ENCODE peak calls at places on chromosomes 2 and 18, in six cellular contexts. One of them, this sample, is unnamed.

GRCh38 chr2:27932396-27932795 is 41.9 kb downstream of the BABAM2 start:
- DNase-seq in HepG2: peak; percentile 59
- DNase-seq in GM12878: no peak
- DNase-seq in K562: no peak
- DNase-seq in GM23338: no peak
- DNase-seq in H1: no peak
- DNase-seq in this sample: no peak

GRCh38 chr2:11977766-11978524 is 231.5 kb downstream of the LPIN1 start:
- DNase-seq in HepG2: no peak
- DNase-seq in GM12878: no peak
- DNase-seq in K562: no peak
- DNase-seq in GM23338: no peak
- DNase-seq in H1: no peak
- DNase-seq in this sample: no peak

GRCh38 chr2:160431441-160431840 is 62.2 kb downstream of the RBMS1 start:
- DNase-seq in HepG2: no peak
- DNase-seq in GM12878: no peak
- DNase-seq in K562: no peak
- DNase-seq in GM23338: no peak
- DNase-seq in H1: no peak
- DNase-seq in this sample: no peak

GRCh38 chr2:172082105-172082943 is 3.0 kb upstream of the DLX1 start:
- DNase-seq in HepG2: no peak
- DNase-seq in GM12878: no peak
- DNase-seq in K562: no peak
- DNase-seq in GM23338: peak; percentile 64
- DNase-seq in H1: no peak
- DNase-seq in this sample: no peak

GRCh38 chr2:192749606-192750200 is 555.0 kb upstream of the TMEFF2 start:
- DNase-seq in HepG2: peak; percentile 9
- DNase-seq in GM12878: no peak
- DNase-seq in K562: no peak
- DNase-seq in GM23338: peak; percentile 56
- DNase-seq in H1: no peak
- DNase-seq in this sample: no peak

GRCh38 chr2:133417410-133417809 is 150.9 kb downstream of the NCKAP5 start:
- DNase-seq in HepG2: peak; percentile 9
- DNase-seq in GM12878: no peak
- DNase-seq in K562: no peak
- DNase-seq in GM23338: no peak
- DNase-seq in H1: no peak
- DNase-seq in this sample: no peak

GRCh38 chr2:120394764-120395163 is 48.8 kb downstream of the INHBB start:
- DNase-seq in HepG2: no peak
- DNase-seq in GM12878: no peak
- DNase-seq in K562: no peak
- DNase-seq in GM23338: no peak
- DNase-seq in H1: no peak
- DNase-seq in this sample: no peak

GRCh38 chr2:68438455-68439303 is 28.4 kb downstream of the FBXO48 start:
- DNase-seq in HepG2: no peak
- DNase-seq in GM12878: no peak
- DNase-seq in K562: no peak
- DNase-seq in GM23338: no peak
- DNase-seq in H1: no peak
- DNase-seq in this sample: no peak

GRCh38 chr2:233907627-233908026 is 9.5 kb upstream of the TRPM8 start:
- DNase-seq in HepG2: no peak
- DNase-seq in GM12878: no peak
- DNase-seq in K562: no peak
- DNase-seq in GM23338: no peak
- DNase-seq in H1: no peak
- DNase-seq in this sample: no peak

GRCh38 chr2:175180701-175181103 is 808 bp downstream of the ATP5MC3 start:
- DNase-seq in HepG2: peak; percentile 58
- DNase-seq in GM12878: no peak
- DNase-seq in K562: peak; percentile 74
- DNase-seq in GM23338: peak; percentile 56
- DNase-seq in H1: no peak
- DNase-seq in this sample: peak; percentile 24

GRCh38 chr2:98025481-98026037 is 29.8 kb upstream of the TMEM131 start:
- DNase-seq in HepG2: no peak
- DNase-seq in GM12878: no peak
- DNase-seq in K562: no peak
- DNase-seq in GM23338: no peak
- DNase-seq in H1: no peak
- DNase-seq in this sample: no peak

GRCh38 chr2:238811293-238811692 is 36.6 kb upstream of the TWIST2 start:
- DNase-seq in HepG2: no peak
- DNase-seq in GM12878: no peak
- DNase-seq in K562: no peak
- DNase-seq in GM23338: no peak
- DNase-seq in H1: no peak
- DNase-seq in this sample: no peak

GRCh38 chr2:191738003-191738402 is 60.1 kb downstream of the NABP1 start:
- DNase-seq in HepG2: no peak
- DNase-seq in GM12878: no peak
- DNase-seq in K562: no peak
- DNase-seq in GM23338: no peak
- DNase-seq in H1: no peak
- DNase-seq in this sample: no peak

GRCh38 chr2:113895301-113895700 is 5.4 kb downstream of the ACTR3 start:
- DNase-seq in HepG2: no peak
- DNase-seq in GM12878: no peak
- DNase-seq in K562: no peak
- DNase-seq in GM23338: no peak
- DNase-seq in H1: no peak
- DNase-seq in this sample: no peak

GRCh38 chr18:53790817-53791216 is 433.7 kb downstream of the MBD2 start:
- DNase-seq in HepG2: no peak
- DNase-seq in GM12878: no peak
- DNase-seq in K562: no peak
- DNase-seq in GM23338: no peak
- DNase-seq in H1: no peak
- DNase-seq in this sample: no peak

GRCh38 chr2:157265825-157266224 is 8.3 kb downstream of the GALNT5 start:
- DNase-seq in HepG2: no peak
- DNase-seq in GM12878: no peak
- DNase-seq in K562: no peak
- DNase-seq in GM23338: no peak
- DNase-seq in H1: no peak
- DNase-seq in this sample: no peak

GRCh38 chr2:17076535-17076934 is 410.9 kb upstream of the CYRIA start:
- DNase-seq in HepG2: no peak
- DNase-seq in GM12878: no peak
- DNase-seq in K562: no peak
- DNase-seq in GM23338: no peak
- DNase-seq in H1: no peak
- DNase-seq in this sample: no peak

GRCh38 chr2:223941579-223942277 is 3.4 kb downstream of the WDFY1 start:
- DNase-seq in HepG2: no peak
- DNase-seq in GM12878: peak; percentile 73
- DNase-seq in K562: no peak
- DNase-seq in GM23338: no peak
- DNase-seq in H1: no peak
- DNase-seq in this sample: no peak

GRCh38 chr18:32847719-32848118 is 74.9 kb upstream of the KLHL14 start:
- DNase-seq in HepG2: no peak
- DNase-seq in GM12878: no peak
- DNase-seq in K562: no peak
- DNase-seq in GM23338: peak; percentile 79
- DNase-seq in H1: no peak
- DNase-seq in this sample: peak; percentile 50

GRCh38 chr2:168097431-168097830 is 150.0 kb downstream of the STK39 start:
- DNase-seq in HepG2: no peak
- DNase-seq in GM12878: no peak
- DNase-seq in K562: no peak
- DNase-seq in GM23338: no peak
- DNase-seq in H1: no peak
- DNase-seq in this sample: no peak

GRCh38 chr2:120684691-120685402 is 50.8 kb upstream of the GLI2 start:
- DNase-seq in HepG2: no peak
- DNase-seq in GM12878: no peak
- DNase-seq in K562: no peak
- DNase-seq in GM23338: no peak
- DNase-seq in H1: no peak
- DNase-seq in this sample: no peak

GRCh38 chr18:26091047-26091630 is 726 bp upstream of the SS18 start:
- DNase-seq in HepG2: peak; percentile 54
- DNase-seq in GM12878: peak; percentile 51
- DNase-seq in K562: peak; percentile 79
- DNase-seq in GM23338: peak; percentile 54
- DNase-seq in H1: no peak
- DNase-seq in this sample: peak; percentile 42

GRCh38 chr18:23479829-23480505 is 23.3 kb upstream of the RMC1 start:
- DNase-seq in HepG2: no peak
- DNase-seq in GM12878: no peak
- DNase-seq in K562: no peak
- DNase-seq in GM23338: no peak
- DNase-seq in H1: no peak
- DNase-seq in this sample: no peak

GRCh38 chr2:21422050-21422449 is 298.3 kb downstream of the TDRD15 start:
- DNase-seq in HepG2: peak; percentile 23
- DNase-seq in GM12878: no peak
- DNase-seq in K562: peak; percentile 24
- DNase-seq in GM23338: peak; percentile 79
- DNase-seq in H1: peak; percentile 94
- DNase-seq in this sample: peak; percentile 90

GRCh38 chr18:79556829-79557585 is 122.6 kb upstream of the CTDP1 start:
- DNase-seq in HepG2: no peak
- DNase-seq in GM12878: no peak
- DNase-seq in K562: no peak
- DNase-seq in GM23338: no peak
- DNase-seq in H1: no peak
- DNase-seq in this sample: no peak

GRCh38 chr2:238570926-238571325 is 144.2 kb downstream of the ASB1 start:
- DNase-seq in HepG2: no peak
- DNase-seq in GM12878: no peak
- DNase-seq in K562: no peak
- DNase-seq in GM23338: no peak
- DNase-seq in H1: no peak
- DNase-seq in this sample: no peak

GRCh38 chr2:381181-381580 is 93.3 kb upstream of the ALKAL2 start:
- DNase-seq in HepG2: no peak
- DNase-seq in GM12878: no peak
- DNase-seq in K562: no peak
- DNase-seq in GM23338: no peak
- DNase-seq in H1: no peak
- DNase-seq in this sample: no peak

GRCh38 chr2:64391940-64392339 is 62.0 kb upstream of the LGALSL start:
- DNase-seq in HepG2: peak; percentile 63
- DNase-seq in GM12878: no peak
- DNase-seq in K562: no peak
- DNase-seq in GM23338: no peak
- DNase-seq in H1: no peak
- DNase-seq in this sample: no peak

GRCh38 chr2:151796774-151797173 is 31.4 kb downstream of the ARL5A start:
- DNase-seq in HepG2: peak; percentile 43
- DNase-seq in GM12878: no peak
- DNase-seq in K562: no peak
- DNase-seq in GM23338: no peak
- DNase-seq in H1: no peak
- DNase-seq in this sample: no peak

GRCh38 chr2:119826370-119826961 is 66.7 kb downstream of the PTPN4 start:
- DNase-seq in HepG2: peak; percentile 54
- DNase-seq in GM12878: no peak
- DNase-seq in K562: peak; percentile 42
- DNase-seq in GM23338: peak; percentile 82
- DNase-seq in H1: no peak
- DNase-seq in this sample: peak; percentile 34

GRCh38 chr2:108542071-108542470 is 7.8 kb downstream of the LIMS1 start:
- DNase-seq in HepG2: no peak
- DNase-seq in GM12878: no peak
- DNase-seq in K562: no peak
- DNase-seq in GM23338: no peak
- DNase-seq in H1: no peak
- DNase-seq in this sample: no peak

DNA sequence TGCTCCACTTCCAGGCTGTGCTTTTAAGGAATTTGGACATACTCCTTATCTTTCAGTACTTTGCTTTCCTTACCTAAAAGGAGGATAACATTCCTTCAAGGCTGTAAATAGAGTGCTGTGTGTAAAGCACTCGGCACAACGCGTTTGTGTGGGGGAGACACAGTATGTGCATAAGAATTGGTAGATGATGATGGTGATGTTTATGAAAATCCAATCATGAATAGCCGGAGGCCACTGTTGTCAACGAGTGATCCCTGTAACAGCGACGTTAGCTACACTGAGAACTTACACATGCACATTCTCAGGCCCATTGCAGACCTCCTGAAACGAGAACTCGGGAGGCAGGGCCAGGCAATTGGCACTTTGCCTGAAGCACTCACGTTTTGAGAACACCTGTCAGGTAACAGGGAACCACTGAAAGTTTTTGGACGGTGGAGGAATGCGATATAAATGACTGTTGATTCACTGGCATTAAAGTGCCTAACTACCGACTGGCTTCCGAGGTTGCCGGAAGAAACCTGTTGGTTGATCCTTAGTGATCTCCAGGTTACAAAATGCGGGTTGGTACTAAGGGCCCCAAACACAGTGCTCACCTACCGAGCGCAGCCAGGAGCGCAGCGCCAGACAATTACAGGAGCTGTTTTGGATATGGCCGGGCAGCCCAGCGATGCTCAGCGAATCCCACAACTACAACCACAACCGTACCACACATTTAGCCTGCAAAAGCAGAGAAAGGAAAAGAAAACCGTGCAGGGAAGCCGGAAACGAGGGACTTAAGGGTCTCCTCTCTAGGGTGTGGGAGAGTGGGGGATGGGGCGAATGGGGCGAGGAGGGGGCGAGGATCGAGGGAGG is 1.0 kb upstream of the MAP4K4 start:
- DNase-seq in HepG2: no peak
- DNase-seq in GM12878: no peak
- DNase-seq in K562: no peak
- DNase-seq in GM23338: peak; percentile 61
- DNase-seq in H1: no peak
- DNase-seq in this sample: no peak
- TF ChIP-seq CREB1 in HepG2: no peak
- TF ChIP-seq CREB1 in GM12878: no peak
- TF ChIP-seq CREB1 in K562: no peak
- TF ChIP-seq CREB1 in GM23338: no peak
- TF ChIP-seq CREB1 in H1: no peak
- TF ChIP-seq CREB1 in this sample: no peak

GRCh38 chr2:110115291-110116032 is at the start of gene MALL:
- DNase-seq in HepG2: no peak
- DNase-seq in GM12878: no peak
- DNase-seq in K562: no peak
- DNase-seq in GM23338: peak; percentile 56
- DNase-seq in H1: no peak
- DNase-seq in this sample: no peak
- TF ChIP-seq CREB1 in HepG2: no peak
- TF ChIP-seq CREB1 in GM12878: no peak
- TF ChIP-seq CREB1 in K562: no peak
- TF ChIP-seq CREB1 in GM23338: no peak
- TF ChIP-seq CREB1 in H1: no peak
- TF ChIP-seq CREB1 in this sample: no peak

GRCh38 chr2:110858135-110858737 is 125.9 kb downstream of the ACOXL start:
- DNase-seq in HepG2: no peak
- DNase-seq in GM12878: peak; percentile 69
- DNase-seq in K562: no peak
- DNase-seq in GM23338: peak; percentile 29
- DNase-seq in H1: no peak
- DNase-seq in this sample: no peak
- TF ChIP-seq CREB1 in HepG2: no peak
- TF ChIP-seq CREB1 in GM12878: peak; percentile 73
- TF ChIP-seq CREB1 in K562: no peak
- TF ChIP-seq CREB1 in GM23338: no peak
- TF ChIP-seq CREB1 in H1: no peak
- TF ChIP-seq CREB1 in this sample: no peak

GRCh38 chr2:19021721-19022120 is 336.7 kb downstream of the OSR1 start:
- DNase-seq in HepG2: peak; percentile 52
- DNase-seq in GM12878: no peak
- DNase-seq in K562: no peak
- DNase-seq in GM23338: no peak
- DNase-seq in H1: no peak
- DNase-seq in this sample: no peak
- TF ChIP-seq CREB1 in HepG2: no peak
- TF ChIP-seq CREB1 in GM12878: no peak
- TF ChIP-seq CREB1 in K562: no peak
- TF ChIP-seq CREB1 in GM23338: no peak
- TF ChIP-seq CREB1 in H1: no peak
- TF ChIP-seq CREB1 in this sample: no peak

This sample was measured in WTC11.